ENCODE peak calls at places on chromosomes 16 and 17, in seven cellular contexts. N is erythroblast; B is A549; M is mucosa of gallbladder; D is RCC 7860; U is NCI-H1694 treated with DMSO at 0.1 percent for 48 hours; F is stimulated activated effector memory CD8-positive, alpha-beta T cell treated with anti-CD3 and anti-CD28 coated beads, Interleukin-12 subunit alpha, Interleukin-12 subunit beta, amount 100 ng/mL, for 72 hours. E is an unnamed sample.

GRCh38 chr17:36598951-36599401 is 2.4 kb upstream of the MRM1 start:
- DNase-seq in N (no peak), B (no peak), M (no peak), D (no peak), U (no peak), F (no peak), E (no peak)

GRCh38 chr17:81576621-81577277 is 24.6 kb upstream of the FAAP100 start:
- DNase-seq in N (no peak), B (peak), M (no peak), D (peak), U (no peak), F (no peak), E (no peak)

GRCh38 chr17:1177099-1177996 is 2.4 kb downstream of the ABR start:
- DNase-seq in N (no peak), B (no peak), M (no peak), D (no peak), U (peak), F (no peak), E (no peak)

GRCh38 chr16:48487287-48487686 is 102.1 kb upstream of the SIAH1 start:
- DNase-seq in N (no peak), B (no peak), M (no peak), D (no peak), U (no peak), F (no peak), E (no peak)

GRCh38 chr17:81258292-81258691 is 19.2 kb downstream of the NDUFAF8 start:
- DNase-seq in N (no peak), B (no peak), M (no peak), D (no peak), U (no peak), F (no peak), E (no peak)

GRCh38 chr16:60905806-60906205 is 1130.4 kb downstream of the CDH8 start:
- DNase-seq in N (no peak), B (no peak), M (no peak), D (no peak), U (no peak), F (no peak), E (no peak)

GRCh38 chr17:75048396-75048933 is 1.4 kb downstream of the KCTD2 start:
- DNase-seq in N (no peak), B (no peak), M (no peak), D (no peak), U (no peak), F (no peak), E (no peak)

GRCh38 chr17:38703742-38704644 is 1.1 kb upstream of the MLLT6 start:
- DNase-seq in N (peak), B (no peak), M (peak), D (no peak), U (peak), F (peak), E (peak)

GRCh38 chr16:424033-424622 is 1.3 kb upstream of the RAB11FIP3 start:
- DNase-seq in N (peak), B (peak), M (peak), D (peak), U (peak), F (no peak), E (no peak)

GRCh38 chr17:49848739-49849138 is 870 bp upstream of the TAC4 start:
- DNase-seq in N (no peak), B (no peak), M (no peak), D (no peak), U (no peak), F (no peak), E (no peak)

GRCh38 chr16:77680496-77680895 is 41.8 kb upstream of the NUDT7 start:
- DNase-seq in N (no peak), B (no peak), M (no peak), D (no peak), U (no peak), F (no peak), E (no peak)

GRCh38 chr16:49452568-49452967 is 79.0 kb downstream of the C16orf78 start:
- DNase-seq in N (no peak), B (no peak), M (no peak), D (no peak), U (no peak), F (no peak), E (no peak)

GRCh38 chr17:75778861-75779249 is 5.8 kb upstream of the UNK start:
- DNase-seq in N (no peak), B (peak), M (no peak), D (no peak), U (peak), F (no peak), E (peak)

GRCh38 chr17:32331243-32332040 is 10.5 kb downstream of the C17orf75 start:
- DNase-seq in N (no peak), B (no peak), M (no peak), D (no peak), U (no peak), F (no peak), E (no peak)

GRCh38 chr16:48003226-48003907 is 152.4 kb downstream of the ABCC12 start:
- DNase-seq in N (no peak), B (no peak), M (no peak), D (peak), U (no peak), F (no peak), E (no peak)

GRCh38 chr16:77760800-77761199 is 27.6 kb upstream of the VAT1L start:
- DNase-seq in N (no peak), B (no peak), M (no peak), D (no peak), U (no peak), F (no peak), E (no peak)

GRCh38 chr16:4616047-4616811 is 1.5 kb upstream of the UBALD1 start:
- DNase-seq in N (peak), B (peak), M (peak), D (peak), U (peak), F (peak), E (peak)

GRCh38 chr16:57504001-57504400 is 17.7 kb upstream of the DOK4 start:
- DNase-seq in N (no peak), B (no peak), M (no peak), D (no peak), U (no peak), F (no peak), E (no peak)

GRCh38 chr16:13911871-13912270 is 8.1 kb upstream of the ERCC4 start:
- DNase-seq in N (no peak), B (no peak), M (no peak), D (no peak), U (no peak), F (no peak), E (no peak)

GRCh38 chr16:70250748-70251650 is 741 bp downstream of the EXOSC6 start:
- DNase-seq in N (peak), B (peak), M (no peak), D (peak), U (no peak), F (peak), E (no peak)

GRCh38 chr16:68074850-68075249 is 10.3 kb upstream of the NFATC3 start:
- DNase-seq in N (no peak), B (no peak), M (no peak), D (no peak), U (no peak), F (peak), E (peak)

GRCh38 chr16:69761983-69762842 is at the start of gene WWP2:
- DNase-seq in N (peak), B (peak), M (peak), D (peak), U (peak), F (peak), E (peak)

GRCh38 chr16:81366316-81366932 is 51.7 kb downstream of the GAN start:
- DNase-seq in N (peak), B (peak), M (no peak), D (peak), U (peak), F (no peak), E (peak)

GRCh38 chr17:16491703-16492612 is at the start of gene LRRC75A:
- DNase-seq in N (peak), B (peak), M (peak), D (no peak), U (peak), F (peak), E (no peak)

GRCh38 chr17:82234211-82235055 is 5.6 kb downstream of the SLC16A3 start:
- DNase-seq in N (no peak), B (no peak), M (no peak), D (peak), U (no peak), F (no peak), E (peak)

GRCh38 chr17:73787036-73787720 is 142.9 kb upstream of the SDK2 start:
- DNase-seq in N (no peak), B (no peak), M (no peak), D (no peak), U (no peak), F (no peak), E (no peak)

GRCh38 chr17:29138991-29139682 is 41.1 kb downstream of the MYO18A start:
- DNase-seq in N (no peak), B (no peak), M (no peak), D (no peak), U (no peak), F (peak), E (peak)

GRCh38 chr17:28712037-28712704 is 483 bp upstream of the PROCA1 start:
- DNase-seq in N (peak), B (no peak), M (no peak), D (no peak), U (no peak), F (peak), E (peak)

GRCh38 chr17:20092292-20092867 is 83.2 kb downstream of the SPECC1 start:
- DNase-seq in N (no peak), B (no peak), M (no peak), D (no peak), U (no peak), F (no peak), E (no peak)

GRCh38 chr17:280901-281300 is 71.7 kb downstream of the RPH3AL start:
- DNase-seq in N (no peak), B (no peak), M (no peak), D (no peak), U (no peak), F (no peak), E (no peak)

GRCh38 chr17:66115246-66115645 is 76.7 kb downstream of the CEP112 start:
- DNase-seq in N (no peak), B (no peak), M (no peak), D (no peak), U (no peak), F (no peak), E (no peak)

GRCh38 chr16:75250089-75250808 is 1.2 kb downstream of the BCAR1 start:
- DNase-seq in N (peak), B (peak), M (peak), D (no peak), U (no peak), F (no peak), E (no peak)

GRCh38 chr16:48184681-48185080 is 28.9 kb upstream of the ABCC12 start:
- DNase-seq in N (no peak), B (no peak), M (no peak), D (no peak), U (no peak), F (no peak), E (no peak)

GRCh38 chr17:78687125-78687524 is 94.9 kb downstream of the CYTH1 start:
- DNase-seq in N (no peak), B (no peak), M (no peak), D (no peak), U (no peak), F (no peak), E (no peak)

GRCh38 chr16:56257260-56257659 is 66.0 kb downstream of the GNAO1 start:
- DNase-seq in N (no peak), B (no peak), M (no peak), D (no peak), U (no peak), F (no peak), E (no peak)

GRCh38 chr17:73863761-73864535 is 219.7 kb upstream of the SDK2 start:
- DNase-seq in N (no peak), B (no peak), M (no peak), D (no peak), U (no peak), F (no peak), E (no peak)